ENCODE peak calls at places on chromosome 10, in nine cellular contexts. B is activated T-helper 1 cell treated with anti-CD3 and anti-CD28 coated beads, Interleukin-12 subunit alpha, Interleukin-12 subunit beta, Interleukin-2, Interleukin-4 antibody, amounts not matched to agents 30 ng/mL and 10 ng/mL and 1 ng/mL, durations not matched to agents 14 hours and 24 hours and 36 hours; A is right cardiac atrium; M is SW 1271; Q is sciatic nerve; U is OCI-LY7; E is stimulated activated CD8-positive, alpha-beta memory T cell treated with anti-CD3 and anti-CD28 coated beads, Interleukin-4, amount 100 ng/mL, for 48 hours; H is cardiac muscle cell; S is SIG-M5. Y is an unnamed sample.

GRCh38 chr10:23314835-23315239 is 29.8 kb downstream of the C10orf67 start:
- DNase-seq in B (peak; percentile 29), A (no peak), M (no peak), Q (no peak), U (peak; percentile 80), E (peak; percentile 58), H (peak; percentile 91), S (no peak), Y (peak; percentile 44)

GRCh38 chr10:47198221-47198620 is 101.8 kb upstream of the GDF10 start:
- DNase-seq in B (no peak), A (no peak), M (no peak), Q (no peak), U (no peak), E (no peak), H (no peak), S (no peak), Y (no peak)

GRCh38 chr10:77478248-77478963 is 159.2 kb downstream of the KCNMA1 start:
- DNase-seq in B (no peak), A (no peak), M (no peak), Q (no peak), U (no peak), E (no peak), H (peak; percentile 25), S (no peak), Y (no peak)

GRCh38 chr10:75739454-75740143 is 308.2 kb downstream of the LRMDA start:
- DNase-seq in B (no peak), A (no peak), M (no peak), Q (no peak), U (no peak), E (no peak), H (no peak), S (no peak), Y (no peak)

GRCh38 chr10:70537398-70538194 is 59.0 kb downstream of the PALD1 start:
- DNase-seq in B (no peak), A (no peak), M (no peak), Q (no peak), U (peak; percentile 45), E (peak; percentile 54), H (no peak), S (no peak), Y (peak; percentile 14)

GRCh38 chr10:30583778-30584415 is 45.7 kb downstream of the LYZL2 start:
- DNase-seq in B (no peak), A (peak; percentile 59), M (peak; percentile 27), Q (peak; percentile 72), U (peak; percentile 39), E (peak; percentile 30), H (peak; percentile 89), S (no peak), Y (no peak)

GRCh38 chr10:122276611-122277205 is 5.6 kb downstream of the BTBD16 start:
- DNase-seq in B (no peak), A (no peak), M (no peak), Q (no peak), U (no peak), E (no peak), H (peak; percentile 56), S (no peak), Y (no peak)

GRCh38 chr10:118436742-118437141 is 94.6 kb upstream of the FAM204A start:
- DNase-seq in B (no peak), A (no peak), M (no peak), Q (no peak), U (no peak), E (no peak), H (no peak), S (no peak), Y (no peak)

GRCh38 chr10:77943086-77943901 is 16.7 kb upstream of the DLG5 start:
- DNase-seq in B (no peak), A (no peak), M (no peak), Q (no peak), U (no peak), E (no peak), H (peak; percentile 83), S (no peak), Y (no peak)

GRCh38 chr10:6121144-6121543 is 32.3 kb downstream of the RBM17 start:
- DNase-seq in B (no peak), A (no peak), M (no peak), Q (no peak), U (no peak), E (no peak), H (no peak), S (no peak), Y (no peak)

GRCh38 chr10:30619966-30620365 is 9.6 kb downstream of the LYZL2 start:
- DNase-seq in B (no peak), A (no peak), M (no peak), Q (no peak), U (no peak), E (no peak), H (no peak), S (no peak), Y (no peak)

GRCh38 chr10:44913312-44914079 is 2.4 kb downstream of the TMEM72 start:
- DNase-seq in B (peak; percentile 7), A (no peak), M (no peak), Q (no peak), U (peak; percentile 31), E (peak; percentile 29), H (peak; percentile 86), S (no peak), Y (peak; percentile 44)

GRCh38 chr10:99612167-99612831 is 7.9 kb downstream of the SLC25A28 start:
- DNase-seq in B (no peak), A (no peak), M (no peak), Q (no peak), U (peak; percentile 66), E (no peak), H (peak; percentile 74), S (no peak), Y (peak; percentile 58)

GRCh38 chr10:408223-408622 is 273.0 kb downstream of the ZMYND11 start:
- DNase-seq in B (no peak), A (no peak), M (no peak), Q (no peak), U (no peak), E (no peak), H (no peak), S (no peak), Y (no peak)

GRCh38 chr10:119166111-119166500 is 592 bp upstream of the SFXN4 start:
- DNase-seq in B (no peak), A (no peak), M (no peak), Q (no peak), U (no peak), E (no peak), H (no peak), S (no peak), Y (no peak)

GRCh38 chr10:98790817-98791216 is 344.1 kb upstream of the HPS1 start:
- DNase-seq in B (no peak), A (no peak), M (no peak), Q (no peak), U (peak; percentile 1), E (no peak), H (peak; percentile 10), S (no peak), Y (no peak)

GRCh38 chr10:131654471-131655087 is 246.2 kb upstream of the PPP2R2D start:
- DNase-seq in B (no peak), A (no peak), M (no peak), Q (no peak), U (no peak), E (no peak), H (no peak), S (no peak), Y (no peak)

GRCh38 chr10:17335065-17335464 is 107.0 kb downstream of the VIM start:
- DNase-seq in B (no peak), A (no peak), M (no peak), Q (no peak), U (no peak), E (no peak), H (peak; percentile 49), S (no peak), Y (no peak)

GRCh38 chr10:63702107-63702506 is 180.9 kb downstream of the REEP3 start:
- DNase-seq in B (no peak), A (no peak), M (no peak), Q (no peak), U (no peak), E (no peak), H (no peak), S (no peak), Y (no peak)

GRCh38 chr10:525565-526315 is 163.7 kb downstream of the DIP2C start:
- DNase-seq in B (no peak), A (no peak), M (no peak), Q (no peak), U (peak; percentile 44), E (no peak), H (no peak), S (no peak), Y (no peak)

GRCh38 chr10:43252166-43252784 is 14.6 kb downstream of the RASGEF1A start:
- DNase-seq in B (no peak), A (no peak), M (no peak), Q (peak; percentile 27), U (no peak), E (peak; percentile 11), H (no peak), S (no peak), Y (no peak)

GRCh38 chr10:98259606-98260319 is 8.2 kb downstream of the LOXL4 start:
- DNase-seq in B (no peak), A (no peak), M (no peak), Q (no peak), U (no peak), E (no peak), H (no peak), S (peak; percentile 81), Y (no peak)

GRCh38 chr10:96442017-96442643 is 71.6 kb downstream of the TLL2 start:
- DNase-seq in B (no peak), A (no peak), M (no peak), Q (no peak), U (no peak), E (no peak), H (no peak), S (no peak), Y (no peak)

GRCh38 chr10:42149722-42150427 is 488.5 kb downstream of the ZNF33B start:
- DNase-seq in B (no peak), A (no peak), M (no peak), Q (peak; percentile 54), U (no peak), E (no peak), H (no peak), S (no peak), Y (no peak)

GRCh38 chr10:30353851-30354250 is 4.8 kb upstream of the MTPAP start:
- DNase-seq in B (no peak), A (no peak), M (no peak), Q (no peak), U (no peak), E (no peak), H (peak; percentile 33), S (no peak), Y (no peak)

GRCh38 chr10:49539320-49539885 is 482 bp upstream of the ERCC6 start:
- DNase-seq in B (peak; percentile 22), A (peak; percentile 18), M (no peak), Q (peak; percentile 66), U (peak; percentile 21), E (peak; percentile 40), H (peak; percentile 72), S (no peak), Y (no peak)

GRCh38 chr10:72407471-72407870 is 52.8 kb upstream of the DNAJB12 start:
- DNase-seq in B (no peak), A (no peak), M (no peak), Q (no peak), U (no peak), E (no peak), H (no peak), S (no peak), Y (no peak)

GRCh38 chr10:114077815-114078219 is 34.2 kb downstream of the ADRB1 start:
- DNase-seq in B (no peak), A (peak; percentile 22), M (no peak), Q (no peak), U (no peak), E (no peak), H (no peak), S (no peak), Y (no peak)

GRCh38 chr10:30647089-30647488 is 17.5 kb upstream of the LYZL2 start:
- DNase-seq in B (no peak), A (no peak), M (no peak), Q (no peak), U (no peak), E (peak; percentile 48), H (no peak), S (no peak), Y (no peak)

GRCh38 chr10:28179006-28179405 is 123.9 kb downstream of the MPP7 start:
- DNase-seq in B (no peak), A (no peak), M (no peak), Q (no peak), U (no peak), E (no peak), H (no peak), S (no peak), Y (no peak)

GRCh38 chr10:132144086-132144485 is 42.7 kb upstream of the DPYSL4 start:
- DNase-seq in B (no peak), A (no peak), M (no peak), Q (no peak), U (no peak), E (no peak), H (no peak), S (no peak), Y (no peak)

Y was measured in naive thymus-derived CD4-positive, alpha-beta T cell.